ENCODE peak calls at places on chromosomes 1 and 21, in six cellular contexts. Z is SIG-M5; O is activated naive CD4-positive, alpha-beta T cell treated with Interleukin-2 at 50 U/mL for 16 hours; S is HTR-8/SVneo; V is activated CD8-positive, alpha-beta memory T cell treated with anti-CD3 and anti-CD28 coated beads, Interleukin-2, amount 50 U/mL, for 48 hours; N is SK-N-SH. X is an unnamed sample.

GRCh38 chr1:208007938-208008342 is 97.0 kb upstream of the CD34 start:
- DNase-seq in Z (no peak), O (no peak), S (peak), V (no peak), N (no peak), X (no peak)

GRCh38 chr1:173507205-173507846 is 30.2 kb downstream of the PRDX6 start:
- DNase-seq in Z (no peak), O (no peak), S (peak), V (no peak), N (no peak), X (no peak)

GRCh38 chr1:201164645-201165044 is 10.4 kb upstream of the TMEM9 start:
- DNase-seq in Z (no peak), O (no peak), S (no peak), V (no peak), N (peak), X (no peak)

GRCh38 chr21:26920055-26920454 is 46.8 kb downstream of the ADAMTS5 start:
- DNase-seq in Z (no peak), O (no peak), S (no peak), V (no peak), N (no peak), X (no peak)

GRCh38 chr1:33111965-33112364 is 31.0 kb downstream of the AZIN2 start:
- DNase-seq in Z (no peak), O (no peak), S (no peak), V (no peak), N (peak), X (no peak)

GRCh38 chr1:17195731-17196130 is 9.2 kb upstream of the PADI1 start:
- DNase-seq in Z (no peak), O (no peak), S (no peak), V (peak), N (no peak), X (no peak)

GRCh38 chr1:42552636-42553035 is 89.5 kb downstream of the CCDC30 start:
- DNase-seq in Z (no peak), O (no peak), S (no peak), V (no peak), N (no peak), X (no peak)

GRCh38 chr1:174643206-174643605 is 195.4 kb downstream of the GPR52 start:
- DNase-seq in Z (no peak), O (no peak), S (no peak), V (no peak), N (no peak), X (no peak)

GRCh38 chr1:21264913-21265312 is 25.4 kb downstream of the ECE1 start:
- DNase-seq in Z (no peak), O (no peak), S (no peak), V (no peak), N (no peak), X (no peak)

GRCh38 chr1:210754931-210755670 is 378.8 kb downstream of the KCNH1 start:
- DNase-seq in Z (no peak), O (no peak), S (no peak), V (no peak), N (peak), X (no peak)

GRCh38 chr1:32199717-32200072 is 700 bp upstream of the CCDC28B start:
- DNase-seq in Z (no peak), O (no peak), S (no peak), V (no peak), N (peak), X (no peak)

GRCh38 chr1:111517464-111518225 is 14.2 kb upstream of the ADORA3 start:
- DNase-seq in Z (no peak), O (peak), S (no peak), V (no peak), N (no peak), X (no peak)

GRCh38 chr1:240091614-240092300 is at the start of gene FMN2:
- DNase-seq in Z (no peak), O (no peak), S (peak), V (peak), N (peak), X (no peak)

GRCh38 chr1:177471244-177471643 is 300.5 kb downstream of the BRINP2 start:
- DNase-seq in Z (no peak), O (no peak), S (no peak), V (no peak), N (no peak), X (no peak)

GRCh38 chr1:96362623-96363022 is 359.0 kb upstream of the PTBP2 start:
- DNase-seq in Z (peak), O (no peak), S (peak), V (no peak), N (no peak), X (peak)

GRCh38 chr1:66335859-66336640 is 197.9 kb upstream of the SGIP1 start:
- DNase-seq in Z (peak), O (peak), S (no peak), V (peak), N (no peak), X (peak)

GRCh38 chr1:72435025-72435424 is 152.7 kb upstream of the NEGR1 start:
- DNase-seq in Z (no peak), O (no peak), S (no peak), V (no peak), N (no peak), X (no peak)

GRCh38 chr21:36881223-36881622 is 85.2 kb downstream of the HLCS start:
- DNase-seq in Z (no peak), O (no peak), S (peak), V (no peak), N (no peak), X (no peak)

GRCh38 chr1:234957330-234958065 is 171.1 kb downstream of the TOMM20 start:
- DNase-seq in Z (no peak), O (no peak), S (peak), V (peak), N (no peak), X (no peak)

GRCh38 chr1:27632387-27633297 is 2.3 kb downstream of the FGR start:
- DNase-seq in Z (no peak), O (peak), S (no peak), V (peak), N (no peak), X (peak)

GRCh38 chr1:16207318-16208269 is 4.9 kb downstream of the ARHGEF19 start:
- DNase-seq in Z (no peak), O (no peak), S (peak), V (peak), N (no peak), X (no peak)

GRCh38 chr1:160874935-160875334 is 10.0 kb downstream of the ITLN1 start:
- DNase-seq in Z (no peak), O (peak), S (no peak), V (no peak), N (no peak), X (no peak)

GRCh38 chr1:77143529-77144121 is 75.6 kb downstream of the PIGK start:
- DNase-seq in Z (no peak), O (no peak), S (peak), V (no peak), N (peak), X (no peak)

GRCh38 chr1:229098361-229098760 is 172.6 kb upstream of the RAB4A start:
- DNase-seq in Z (no peak), O (no peak), S (no peak), V (no peak), N (no peak), X (no peak)

GRCh38 chr1:201268604-201269151 is 14.6 kb upstream of the PKP1 start:
- DNase-seq in Z (no peak), O (no peak), S (peak), V (peak), N (peak), X (peak)

GRCh38 chr21:44722701-44723100 is 11.3 kb upstream of the TSPEAR start:
- DNase-seq in Z (no peak), O (no peak), S (no peak), V (no peak), N (no peak), X (no peak)

GRCh38 chr1:210232524-210233215 is at the start of gene SERTAD4:
- DNase-seq in Z (no peak), O (no peak), S (no peak), V (no peak), N (peak), X (no peak)

GRCh38 chr1:155329980-155330598 is 9.4 kb downstream of the RUSC1 start:
- DNase-seq in Z (no peak), O (no peak), S (no peak), V (peak), N (no peak), X (no peak)